ENCODE peak calls at places on chromosomes 11 and 22, in five cellular contexts. I, A, O, B and Q are unnamed samples.

GRCh38 chr11:100849009-100849913 is 162.2 kb downstream of the ARHGAP42 start:
- DNase-seq in O (no peak), B (no peak), I (no peak), A (no peak), Q (no peak)

GRCh38 chr22:46660604-46661201 is 40.5 kb downstream of the GRAMD4 start:
- DNase-seq in B (no peak), O (no peak), A (peak), I (no peak), Q (no peak)

GRCh38 chr22:44309137-44309536 is 3.6 kb downstream of the SHISAL1 start:
- DNase-seq in I (peak), B (peak), O (peak), A (no peak), Q (no peak)

GRCh38 chr11:44229664-44230063 is 80.3 kb downstream of the ALX4 start:
- DNase-seq in O (no peak), I (no peak), B (no peak), A (no peak), Q (no peak)

GRCh38 chr22:36419912-36420882 is 32.4 kb upstream of the MYH9 start:
- DNase-seq in O (no peak), A (no peak), I (no peak), B (no peak), Q (no peak)

GRCh38 chr22:40853961-40854360 is 2.5 kb downstream of the ST13 start:
- DNase-seq in I (no peak), O (no peak), B (no peak), A (no peak), Q (no peak)

GRCh38 chr11:119092880-119093665 is 8.4 kb downstream of the HMBS start:
- DNase-seq in O (no peak), I (peak), B (no peak), A (no peak), Q (no peak)

GRCh38 chr11:60767388-60767811 is 10.7 kb downstream of the MS4A15 start:
- DNase-seq in O (no peak), I (no peak), B (peak), A (no peak), Q (no peak)

GRCh38 chr11:27718853-27719574 is 18.8 kb upstream of the BDNF start:
- DNase-seq in O (no peak), I (peak), A (peak), B (peak), Q (no peak)

GRCh38 chr11:83951521-83951920 is 665.4 kb upstream of the CCDC90B start:
- DNase-seq in A (no peak), B (no peak), I (no peak), O (no peak), Q (no peak)

GRCh38 chr11:95338430-95338991 is 107.5 kb upstream of the SESN3 start:
- DNase-seq in B (no peak), A (peak), I (no peak), O (peak), Q (no peak)

GRCh38 chr22:38697055-38697980 is 3.4 kb downstream of the JOSD1 start:
- DNase-seq in A (no peak), I (peak), B (no peak), O (no peak), Q (no peak)

GRCh38 chr22:38415561-38416321 is 39.3 kb downstream of the KCNJ4 start:
- DNase-seq in B (no peak), O (no peak), I (no peak), A (peak), Q (no peak)

GRCh38 chr11:72951815-72952340 is 137.7 kb downstream of the ATG16L2 start:
- DNase-seq in B (no peak), A (no peak), O (no peak), I (no peak), Q (no peak)

GRCh38 chr22:26432619-26433311 is 3.7 kb downstream of the ASPHD2 start:
- DNase-seq in A (no peak), I (no peak), B (no peak), O (no peak), Q (peak)